ENCODE peak calls at places on chromosomes 4 and X, in eight cellular contexts. L, C, E, I, T, A, Y and V are unnamed samples.

GRCh38 chr4:78058591-78059523 is 1.7 kb downstream of the FRAS1 start:
- DNase-seq in E (peak), T (peak), I (peak), A (peak), L (no peak), C (peak), Y (peak), V (no peak)

GRCh38 chr4:78250500-78250899 is 193.4 kb downstream of the FRAS1 start:
- DNase-seq in L (no peak), I (no peak), T (no peak), A (no peak), C (no peak), E (no peak), Y (no peak), V (no peak)

GRCh38 chr4:149706942-149707341 is 108.7 kb downstream of the IQCM start:
- DNase-seq in A (no peak), L (no peak), C (no peak), Y (peak), I (no peak), E (no peak), T (no peak), V (no peak)

GRCh38 chr4:166816901-166817300 is 417.4 kb downstream of the SPOCK3 start:
- DNase-seq in Y (no peak), I (no peak), A (no peak), T (no peak), E (no peak), C (no peak), L (no peak), V (no peak)

GRCh38 chr4:54433686-54434085 is 204.6 kb downstream of the PDGFRA start:
- DNase-seq in T (no peak), Y (peak), C (no peak), L (peak), A (no peak), I (no peak), E (no peak), V (peak)

GRCh38 chrX:7214251-7214650 is 66.3 kb upstream of the PUDP start:
- DNase-seq in C (no peak), L (no peak), E (no peak), T (no peak), Y (no peak), A (no peak), I (no peak), V (no peak)

GRCh38 chrX:128698528-128698927 is 646.3 kb upstream of the ACTRT1 start:
- DNase-seq in T (no peak), E (no peak), Y (no peak), I (no peak), L (no peak), A (no peak), C (no peak), V (no peak)

GRCh38 chrX:40098264-40099045 is 697 bp upstream of the BCOR start:
- DNase-seq in A (peak), E (peak), I (peak), T (no peak), L (peak), Y (no peak), C (no peak), V (peak)

GRCh38 chr4:174763454-174764104 is 65.5 kb downstream of the GLRA3 start:
- DNase-seq in E (no peak), L (no peak), I (no peak), A (no peak), T (no peak), Y (no peak), C (no peak), V (no peak)

GRCh38 chr4:124030038-124030638 is 633.5 kb downstream of the SPRY1 start:
- DNase-seq in T (peak), C (no peak), A (peak), E (no peak), L (no peak), Y (no peak), I (no peak), V (no peak)

GRCh38 chr4:89077806-89078205 is 20.8 kb upstream of the FAM13A start:
- DNase-seq in T (no peak), L (no peak), A (no peak), E (no peak), C (no peak), I (no peak), Y (no peak), V (no peak)

GRCh38 chrX:130228871-130229270 is 39.8 kb downstream of the ZNF280C start:
- DNase-seq in E (no peak), Y (no peak), L (no peak), A (no peak), T (no peak), C (no peak), I (no peak), V (no peak)

GRCh38 chrX:22889824-22890223 is 109.9 kb upstream of the DDX53 start:
- DNase-seq in I (no peak), L (no peak), T (no peak), E (no peak), Y (no peak), C (no peak), A (no peak), V (no peak)

GRCh38 chrX:105552395-105552794 is 269.9 kb upstream of the NRK start:
- DNase-seq in T (no peak), A (no peak), Y (no peak), C (no peak), E (no peak), I (no peak), L (no peak), V (no peak)

GRCh38 chrX:12647230-12647629 is 144.0 kb upstream of the PRPS2 start:
- DNase-seq in I (no peak), E (no peak), C (no peak), Y (no peak), L (no peak), T (no peak), A (no peak), V (no peak)

GRCh38 chrX:3231766-3232165 is 114.7 kb downstream of the MXRA5 start:
- DNase-seq in C (no peak), E (no peak), T (no peak), A (no peak), Y (peak), I (no peak), L (no peak), V (no peak)

GRCh38 chr4:90025248-90025647 is 101.9 kb upstream of the CCSER1 start:
- DNase-seq in I (no peak), Y (no peak), T (no peak), C (no peak), E (no peak), A (no peak), L (no peak), V (peak)

GRCh38 chr4:184616633-184617471 is 32.4 kb downstream of the CASP3 start:
- DNase-seq in I (peak), C (no peak), A (no peak), E (no peak), T (no peak), L (no peak), Y (no peak), V (peak)

GRCh38 chr4:10006604-10007435 is 14.5 kb downstream of the SLC2A9 start:
- DNase-seq in L (no peak), A (no peak), Y (no peak), T (no peak), C (no peak), I (no peak), E (peak), V (peak)

GRCh38 chr4:117064297-117064696 is 21.1 kb downstream of the TRAM1L1 start:
- DNase-seq in C (no peak), I (no peak), E (no peak), T (no peak), A (no peak), L (no peak), Y (peak), V (no peak)

GRCh38 chrX:98795636-98796035 is 1614.4 kb downstream of the PCDH19 start:
- DNase-seq in T (no peak), L (no peak), C (no peak), I (no peak), Y (no peak), E (no peak), A (no peak), V (no peak)

GRCh38 chr4:76307670-76308014 is 1.1 kb downstream of the STBD1 start:
- DNase-seq in C (no peak), T (peak), L (no peak), A (peak), E (no peak), I (peak), Y (no peak), V (no peak)

GRCh38 chrX:40174594-40175415 is 77.0 kb upstream of the BCOR start:
- DNase-seq in A (no peak), E (peak), C (peak), I (peak), T (no peak), Y (peak), L (no peak), V (peak)

GRCh38 chr4:37631551-37631950 is 54.6 kb downstream of the RELL1 start:
- DNase-seq in L (no peak), A (peak), Y (peak), I (no peak), T (no peak), C (no peak), E (no peak), V (no peak)

GRCh38 chr4:65167719-65168118 is 502.6 kb downstream of the EPHA5 start:
- DNase-seq in Y (no peak), T (no peak), I (no peak), L (no peak), C (no peak), A (no peak), E (no peak), V (no peak)

GRCh38 chr4:180832086-180832485 is 1411.1 kb upstream of the TENM3 start:
- DNase-seq in A (no peak), I (no peak), C (no peak), L (no peak), Y (no peak), E (no peak), T (no peak), V (no peak)

GRCh38 chrX:23908219-23909003 is 605 bp downstream of the CXorf58 start:
- DNase-seq in L (no peak), A (no peak), E (no peak), Y (no peak), T (no peak), I (peak), C (no peak), V (peak)

GRCh38 chrX:153818571-153819397 is 11.6 kb downstream of the PDZD4 start:
- DNase-seq in E (no peak), Y (no peak), I (no peak), A (peak), T (no peak), L (peak), C (peak), V (no peak)

GRCh38 chrX:45485682-45486081 is 285.0 kb upstream of the DIPK2B start:
- DNase-seq in C (no peak), T (no peak), Y (no peak), E (no peak), I (no peak), L (no peak), A (no peak), V (no peak)

GRCh38 chr4:184274288-184274951 is 56.7 kb upstream of the ENPP6 start:
- DNase-seq in C (no peak), A (no peak), E (no peak), I (no peak), T (no peak), Y (no peak), L (no peak), V (no peak)

GRCh38 chr4:88514557-88515511 is 8.7 kb downstream of the PYURF start:
- DNase-seq in T (no peak), C (no peak), E (no peak), Y (no peak), I (no peak), L (no peak), A (no peak), V (no peak)

GRCh38 chrX:9953396-9953795 is 13.8 kb upstream of the CLDN34 start:
- DNase-seq in Y (no peak), A (no peak), I (no peak), E (no peak), L (no peak), T (no peak), C (no peak), V (no peak)

DNA sequence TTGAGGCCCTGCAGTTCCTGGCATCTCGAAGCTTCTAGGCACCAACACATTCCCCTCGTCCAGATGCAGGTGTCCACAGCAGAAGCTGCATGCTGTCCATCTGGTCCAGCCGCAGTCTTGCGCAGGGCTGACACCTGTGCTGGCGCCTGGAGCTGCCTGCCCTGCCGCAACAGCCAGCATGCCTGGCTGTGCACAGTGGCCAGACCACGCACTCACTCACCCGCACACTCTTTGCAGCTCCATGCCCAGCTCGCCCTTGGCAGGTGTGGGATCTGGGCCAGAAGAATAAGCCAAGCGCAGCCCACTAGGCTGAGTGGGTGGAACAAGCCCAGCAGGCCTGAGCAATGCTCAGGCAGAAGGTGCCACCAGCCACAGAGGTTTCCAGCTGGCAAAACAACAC is 125.6 kb downstream of the PARM1 start:
- DNase-seq in L (no peak), E (no peak), C (peak), I (no peak), A (no peak), Y (no peak), T (no peak), V (no peak)
- H3K4me3 ChIP-seq in L (no peak), E (no peak), C (no peak), I (no peak), A (no peak), Y (no peak), T (no peak), V (no peak)

GRCh38 chr4:6892190-6892908 is 17.3 kb upstream of the TBC1D14 start:
- DNase-seq in A (peak), I (no peak), L (peak), Y (peak), E (peak), C (peak), T (peak), V (no peak)
- TF ChIP-seq CTCF in A (peak), I (no peak), L (peak), Y (peak), E (peak), C (no peak), T (no peak), V (no peak)

DNA sequence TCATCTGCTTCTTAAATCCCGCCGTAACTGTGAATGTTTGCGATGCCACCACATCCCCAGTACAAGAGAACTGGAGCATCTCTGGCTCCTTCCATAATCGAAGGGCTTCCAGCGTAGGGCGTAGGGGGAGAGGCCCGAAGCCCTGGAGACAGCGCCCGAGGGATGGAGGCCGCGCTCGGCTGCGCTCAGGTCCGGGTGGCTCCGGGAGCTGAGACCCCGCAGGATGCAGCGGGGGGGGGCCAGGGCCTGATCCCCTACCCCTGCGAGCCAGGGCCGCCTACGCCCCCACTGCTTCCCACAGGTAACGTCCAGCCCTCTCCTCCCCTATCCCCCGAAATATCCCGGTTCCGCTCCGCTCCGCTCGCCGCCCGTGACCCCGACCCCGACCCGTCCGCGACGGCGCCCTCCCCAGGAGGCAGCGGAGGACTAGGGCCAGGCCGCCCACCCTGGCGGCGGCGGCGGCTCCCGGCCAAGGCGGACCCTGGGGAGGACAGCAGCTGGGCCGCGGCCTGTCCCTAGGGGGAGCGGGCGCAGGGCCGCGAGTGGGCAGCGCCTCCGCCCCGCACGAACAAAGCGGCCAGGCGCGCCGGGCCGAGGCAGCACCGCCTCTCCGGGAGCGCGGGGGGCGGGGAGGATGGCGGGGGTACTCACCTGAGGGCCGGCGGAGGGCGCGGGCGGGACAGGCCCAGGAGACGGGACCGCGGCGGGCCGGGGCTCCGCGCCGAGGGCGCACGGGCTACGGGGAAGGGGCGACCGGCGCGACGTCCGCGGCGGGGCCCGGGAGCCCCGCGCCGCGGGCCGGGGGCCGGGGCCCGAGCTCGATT is 720 bp downstream of the WDFY3 start:
- DNase-seq in L (peak), Y (no peak), A (peak), E (peak), I (no peak), T (no peak), C (peak), V (peak)
- H3K4me3 ChIP-seq in L (peak), Y (peak), A (peak), E (peak), I (peak), T (peak), C (peak), V (peak)

GRCh38 chr4:185925910-185926360 is 113.9 kb upstream of the SORBS2 start:
- DNase-seq in I (no peak), T (no peak), A (peak), Y (no peak), E (no peak), C (no peak), L (no peak), V (no peak)
- TF ChIP-seq CTCF in I (no peak), T (no peak), A (no peak), Y (no peak), E (no peak), C (no peak), L (no peak), V (no peak)

DNA sequence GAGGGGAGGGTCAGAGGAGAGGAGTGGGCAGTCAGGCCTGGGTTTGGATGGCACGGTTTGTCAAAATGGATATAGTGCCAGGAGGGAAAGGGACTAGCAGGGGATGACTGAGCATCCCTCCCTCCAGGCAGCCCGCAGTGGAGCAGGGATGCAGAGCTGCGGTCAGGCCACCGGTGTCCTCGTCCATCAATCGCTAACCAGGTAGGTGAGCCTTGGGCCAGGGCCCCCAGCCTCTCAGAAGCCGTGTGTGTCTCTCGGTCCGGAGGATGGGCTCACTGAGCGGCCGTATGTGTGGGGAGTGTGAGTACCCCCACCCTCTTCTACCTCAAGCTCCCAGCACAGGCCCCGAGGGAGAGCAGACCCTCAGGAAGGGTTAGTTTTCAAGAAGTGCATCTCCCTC is 538 bp upstream of the CYTL1 start:
- DNase-seq in I (no peak), A (no peak), L (no peak), Y (no peak), C (peak), E (no peak), T (no peak), V (no peak)
- H3K4me3 ChIP-seq in I (no peak), A (no peak), L (no peak), Y (no peak), C (no peak), E (no peak), T (no peak), V (no peak)

DNA sequence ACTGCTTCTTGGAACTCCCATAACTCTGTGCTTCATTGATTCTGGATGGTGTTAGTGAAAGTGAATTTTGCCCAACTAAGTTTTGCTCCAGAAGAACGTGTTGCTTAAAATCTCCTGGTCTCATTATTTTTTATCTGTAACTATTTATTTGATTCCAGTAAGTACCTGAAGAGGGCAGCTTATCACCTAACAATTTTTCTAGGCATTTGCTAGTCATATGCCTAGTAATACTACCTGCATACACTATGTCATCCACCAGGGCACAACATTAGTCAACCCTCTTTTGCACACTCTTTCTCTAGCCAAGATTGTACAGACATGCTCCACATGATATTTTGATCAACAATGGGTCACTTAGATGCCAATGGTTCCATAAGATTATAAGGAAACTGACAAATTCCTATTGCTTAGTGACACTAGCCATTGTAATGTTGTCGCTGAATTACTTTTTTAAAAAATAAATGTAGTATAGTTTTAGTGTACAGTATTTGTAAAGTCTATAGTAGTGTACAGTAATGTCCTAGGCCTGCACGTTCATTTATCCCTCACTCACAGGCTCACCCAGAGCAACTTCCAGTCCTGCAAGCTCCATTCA is 499.9 kb upstream of the AADAT start:
- DNase-seq in L (no peak), E (no peak), Y (peak), C (no peak), I (peak), T (no peak), A (no peak), V (peak)
- TF ChIP-seq CTCF in L (no peak), E (no peak), Y (peak), C (no peak), I (peak), T (no peak), A (no peak), V (peak)